ENCODE peak calls at places on chromosomes 16 and 17, in nine cellular contexts. R, A, I, Z, D, X, C, H and G are unnamed samples.

GRCh38 chr16:48231675-48232214 is 12.4 kb upstream of the LONP2 start:
- DNase-seq in R (peak; percentile 24), A (peak; percentile 10), I (no peak), Z (peak; percentile 61), D (peak; percentile 68), X (peak; percentile 4), C (no peak), H (peak; percentile 53), G (peak; percentile 44)

GRCh38 chr16:87037012-87037411 is 280.2 kb downstream of the C16orf95 start:
- DNase-seq in R (no peak), A (no peak), I (no peak), Z (no peak), D (no peak), X (no peak), C (no peak), H (no peak), G (no peak)

GRCh38 chr16:88785106-88785924 is at the start of gene PIEZO1:
- DNase-seq in R (peak; percentile 73), A (peak; percentile 72), I (no peak), Z (peak; percentile 58), D (peak; percentile 70), X (no peak), C (no peak), H (peak; percentile 53), G (peak; percentile 81)

GRCh38 chr16:86577314-86577971 is 906 bp upstream of the FOXL1 start:
- DNase-seq in R (no peak), A (no peak), I (no peak), Z (peak; percentile 69), D (no peak), X (no peak), C (no peak), H (no peak), G (no peak)

GRCh38 chr16:88063201-88063773 is 112.1 kb downstream of the BANP start:
- DNase-seq in R (no peak), A (peak; percentile 27), I (peak; percentile 88), Z (peak; percentile 60), D (peak; percentile 82), X (no peak), C (no peak), H (no peak), G (no peak)

GRCh38 chr17:3719265-3719664 is 4.4 kb upstream of the HASPIN start:
- DNase-seq in R (no peak), A (no peak), I (no peak), Z (no peak), D (no peak), X (no peak), C (no peak), H (no peak), G (no peak)

GRCh38 chr17:70855401-70856054 is 686.2 kb downstream of the KCNJ2 start:
- DNase-seq in R (no peak), A (no peak), I (no peak), Z (peak; percentile 39), D (peak; percentile 11), X (peak; percentile 33), C (no peak), H (no peak), G (no peak)

GRCh38 chr17:1275962-1276736 is 3.3 kb upstream of the TRARG1 start:
- DNase-seq in R (peak; percentile 57), A (peak; percentile 63), I (no peak), Z (peak; percentile 54), D (peak; percentile 59), X (no peak), C (peak; percentile 66), H (peak; percentile 89), G (peak; percentile 80)

GRCh38 chr16:89360760-89361435 is 129.5 kb downstream of the ANKRD11 start:
- DNase-seq in R (peak; percentile 87), A (no peak), I (no peak), Z (no peak), D (no peak), X (no peak), C (no peak), H (no peak), G (peak; percentile 80)

GRCh38 chr17:18031955-18032354 is 7.0 kb downstream of the ATPAF2 start:
- DNase-seq in R (no peak), A (no peak), I (no peak), Z (peak; percentile 50), D (peak; percentile 49), X (peak; percentile 28), C (no peak), H (no peak), G (no peak)

GRCh38 chr17:38568845-38569510 is 36.8 kb downstream of the SRCIN1 start:
- DNase-seq in R (no peak), A (no peak), I (no peak), Z (no peak), D (no peak), X (no peak), C (no peak), H (no peak), G (no peak)

GRCh38 chr16:57846078-57846697 is 43.9 kb upstream of the KIFC3 start:
- DNase-seq in R (no peak), A (no peak), I (no peak), Z (no peak), D (no peak), X (no peak), C (no peak), H (peak; percentile 82), G (no peak)

DNA sequence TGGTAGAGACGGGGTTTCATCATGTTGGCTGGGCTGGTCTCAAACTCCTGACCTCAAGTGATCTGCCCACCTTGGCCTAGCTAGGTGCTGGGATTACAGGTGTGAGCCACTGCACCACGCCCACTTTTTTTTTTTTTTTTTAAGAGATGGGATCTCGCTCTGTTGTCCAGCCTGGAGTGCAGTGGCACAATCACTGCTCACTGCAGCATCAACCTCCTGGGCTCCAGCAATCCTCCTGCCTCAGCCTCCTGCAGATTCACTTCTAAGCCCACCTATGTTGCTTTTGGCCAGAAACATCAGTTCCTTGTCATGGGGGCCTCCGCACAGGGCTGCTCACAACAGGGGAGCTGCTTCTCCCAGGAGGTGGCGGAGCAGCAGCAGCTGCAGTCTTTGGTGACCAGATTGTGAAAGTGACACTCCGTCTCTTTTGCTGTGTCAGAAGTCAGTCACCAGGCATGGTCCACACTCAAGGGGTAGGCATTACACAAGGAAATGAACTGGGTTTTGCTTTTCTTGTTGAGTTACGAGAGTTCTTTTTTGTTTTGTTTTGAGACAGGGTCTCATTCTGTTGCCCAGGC is 4.5 kb upstream of the NME4 start:
- DNase-seq in R (no peak), A (no peak), I (no peak), Z (no peak), D (no peak), X (no peak), C (no peak), H (no peak), G (no peak)
- TF ChIP-seq CTCF in R (no peak), A (peak; percentile 33), I (no peak), Z (no peak), D (no peak), X (no peak), C (no peak), H (no peak), G (no peak)

GRCh38 chr16:46883690-46884512 is at the start of gene GPT2:
- DNase-seq in R (peak; percentile 99), A (peak; percentile 97), I (peak; percentile 88), Z (peak; percentile 93), D (peak; percentile 97), X (peak; percentile 86), C (peak; percentile 99), H (peak; percentile 100), G (peak; percentile 97)
- TF ChIP-seq CTCF in R (peak; percentile 19), A (peak; percentile 30), I (no peak), Z (no peak), D (no peak), X (no peak), C (peak; percentile 6), H (no peak), G (no peak)

DNA sequence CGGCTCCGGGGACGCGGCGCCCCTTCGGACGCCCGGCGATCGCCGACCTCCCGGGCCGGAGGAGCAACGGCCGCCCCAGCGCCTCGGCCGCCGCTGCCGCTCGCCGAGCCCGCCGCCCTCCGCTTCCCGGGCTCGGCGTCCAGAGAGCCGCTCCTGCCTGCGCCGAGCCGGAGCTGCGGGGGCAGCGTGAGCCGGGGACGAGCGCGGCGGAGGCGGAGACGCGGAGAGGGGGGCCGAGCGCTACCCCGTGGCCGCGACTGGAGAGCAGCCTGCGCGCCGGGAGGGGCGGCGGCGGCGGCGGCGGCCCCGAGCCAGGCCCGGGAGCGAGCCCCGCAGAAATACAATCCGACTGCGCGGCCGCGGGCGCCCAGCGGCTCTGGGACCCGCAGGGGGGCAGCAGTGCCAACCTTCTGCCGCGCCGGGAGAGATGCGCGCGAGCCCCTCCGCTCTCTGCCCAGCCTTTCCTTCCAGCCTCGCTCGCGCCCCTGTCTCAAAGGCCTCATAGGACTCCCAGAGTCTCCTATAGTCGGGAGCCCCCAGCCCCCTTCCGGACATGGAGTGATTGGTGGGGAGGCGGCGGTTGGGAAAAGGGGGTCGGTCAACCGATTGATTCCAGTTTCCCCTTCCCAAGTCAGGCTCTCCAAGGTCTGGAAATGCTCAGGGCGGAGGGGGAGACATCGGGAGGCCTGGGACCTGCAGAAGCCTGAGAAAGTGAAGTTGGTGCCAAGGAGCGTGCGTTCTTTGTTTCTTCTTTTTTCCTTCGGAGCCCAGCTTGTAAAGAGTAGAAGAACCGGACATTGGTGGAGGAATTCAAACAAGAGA is 1.0 kb upstream of the SDK2 start:
- DNase-seq in R (peak; percentile 56), A (peak; percentile 31), I (no peak), Z (no peak), D (peak; percentile 57), X (no peak), C (peak; percentile 52), H (peak; percentile 63), G (peak; percentile 30)
- TF ChIP-seq CTCF in R (peak; percentile 32), A (peak; percentile 6), I (no peak), Z (no peak), D (no peak), X (no peak), C (peak; percentile 54), H (no peak), G (no peak)

DNA sequence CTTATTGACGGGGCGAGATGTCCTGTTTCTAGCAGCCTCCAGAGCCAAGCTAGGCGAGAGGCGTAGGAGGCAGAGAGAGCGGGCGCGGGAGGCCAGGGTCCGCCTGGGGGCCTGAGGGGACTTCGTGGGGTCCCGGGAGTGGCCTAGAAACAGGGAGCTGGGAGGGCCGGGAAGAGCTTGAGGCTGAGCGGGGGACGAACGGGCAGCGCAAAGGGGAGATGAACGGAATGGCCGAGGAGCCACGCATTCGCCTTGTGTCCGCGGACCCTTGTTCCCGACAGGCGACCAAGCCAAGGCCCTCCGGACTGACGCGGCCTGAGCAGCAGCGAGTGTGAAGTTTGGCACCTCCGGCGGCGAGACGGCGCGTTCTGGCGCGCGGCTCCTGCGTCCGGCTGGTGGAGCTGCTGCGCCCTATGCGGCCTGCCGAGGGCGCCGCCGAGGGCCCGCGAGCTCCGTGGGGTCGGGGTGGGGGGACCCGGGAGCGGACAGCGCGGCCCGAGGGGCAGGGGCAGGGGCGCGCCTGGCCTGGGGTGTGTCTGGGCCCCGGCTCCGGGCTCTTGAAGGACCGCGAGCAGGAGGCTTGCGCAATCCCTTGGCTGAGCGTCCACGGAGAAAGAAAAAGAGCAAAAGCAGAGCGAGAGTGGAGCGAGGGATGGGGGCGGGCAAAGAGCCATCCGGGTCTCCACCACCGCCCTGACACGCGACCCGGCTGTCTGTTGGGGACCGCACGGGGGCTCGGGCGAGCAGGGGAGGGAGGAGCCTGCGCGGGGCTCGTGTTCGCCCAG is 1.2 kb upstream of the CBX4 start:
- DNase-seq in R (peak; percentile 69), A (peak; percentile 52), I (no peak), Z (peak; percentile 58), D (peak; percentile 76), X (no peak), C (no peak), H (peak; percentile 63), G (peak; percentile 69)
- TF ChIP-seq CTCF in R (peak; percentile 37), A (peak; percentile 21), I (no peak), Z (no peak), D (no peak), X (peak; percentile 17), C (no peak), H (no peak), G (no peak)

GRCh38 chr16:35102780-35103403 is 1643.5 kb downstream of the TP53TG3F start:
- DNase-seq in R (no peak), A (no peak), I (no peak), Z (no peak), D (no peak), X (no peak), C (no peak), H (no peak), G (no peak)
- TF ChIP-seq CTCF in R (no peak), A (peak; percentile 35), I (no peak), Z (no peak), D (no peak), X (no peak), C (no peak), H (peak; percentile 14), G (no peak)